ENCODE peak calls at places on chromosomes 2 and 18, in six cellular contexts. D is BE2C; Q is tibial artery; T is AG09319; A is neural progenitor cell; S is CD4-positive, alpha-beta T cell. R is an unnamed sample.

GRCh38 chr18:10131036-10131774 is 217.4 kb downstream of the VAPA start:
- DNase-seq in S (no peak), A (peak), Q (no peak), D (no peak), T (no peak), R (no peak)

GRCh38 chr2:159199751-159200465 is 86.6 kb downstream of the WDSUB1 start:
- DNase-seq in Q (no peak), S (no peak), A (no peak), T (no peak), D (no peak), R (no peak)

GRCh38 chr18:58409802-58410445 is 219.0 kb downstream of the ALPK2 start:
- DNase-seq in T (no peak), Q (peak), D (no peak), A (no peak), S (no peak), R (no peak)

GRCh38 chr2:37417321-37417720 is 72.9 kb downstream of the QPCT start:
- DNase-seq in S (no peak), D (no peak), T (no peak), A (no peak), Q (no peak), R (no peak)

GRCh38 chr2:186135697-186136096 is 350.4 kb upstream of the ZC3H15 start:
- DNase-seq in A (no peak), T (no peak), S (no peak), D (no peak), Q (no peak), R (no peak)

GRCh38 chr18:79779021-79779699 is 18.6 kb upstream of the KCNG2 start:
- DNase-seq in T (no peak), D (no peak), Q (peak), S (no peak), A (no peak), R (no peak)

GRCh38 chr2:123913266-123913810 is 111.7 kb upstream of the CNTNAP5 start:
- DNase-seq in Q (no peak), D (no peak), S (no peak), T (no peak), A (no peak), R (no peak)

GRCh38 chr18:27599202-27599829 is 414.2 kb upstream of the CHST9 start:
- DNase-seq in Q (no peak), S (no peak), A (peak), D (peak), T (no peak), R (peak)

GRCh38 chr2:207792244-207792785 is 22.6 kb upstream of the FZD5 start:
- DNase-seq in S (no peak), A (no peak), D (no peak), Q (no peak), T (no peak), R (no peak)

GRCh38 chr2:40511661-40512213 is 59.8 kb upstream of the SLC8A1 start:
- DNase-seq in D (no peak), Q (no peak), T (peak), S (no peak), A (no peak), R (no peak)

GRCh38 chr2:118167026-118167425 is 78.8 kb downstream of the INSIG2 start:
- DNase-seq in A (no peak), Q (no peak), S (no peak), D (no peak), T (no peak), R (no peak)

GRCh38 chr2:222774941-222775340 is 85.9 kb upstream of the ACSL3 start:
- DNase-seq in D (peak), A (no peak), Q (no peak), T (no peak), S (no peak), R (no peak)

GRCh38 chr2:176165598-176166055 is 8.5 kb downstream of the HOXD3 start:
- DNase-seq in D (no peak), A (no peak), S (no peak), Q (no peak), T (no peak), R (no peak)

GRCh38 chr2:239055756-239056493 is 208.0 kb downstream of the TWIST2 start:
- DNase-seq in D (no peak), Q (no peak), A (no peak), T (no peak), S (no peak), R (no peak)

GRCh38 chr2:43273477-43273876 is 47.1 kb upstream of the ZFP36L2 start:
- DNase-seq in D (peak), A (no peak), T (no peak), S (no peak), Q (peak), R (no peak)

GRCh38 chr2:189698020-189698887 is 23.8 kb downstream of the ANKAR start:
- DNase-seq in S (no peak), Q (no peak), A (peak), D (peak), T (peak), R (no peak)

GRCh38 chr18:9283789-9284188 is 50.8 kb upstream of the TWSG1 start:
- DNase-seq in D (no peak), A (no peak), T (no peak), S (no peak), Q (no peak), R (no peak)

GRCh38 chr2:20963867-20964266 is 80.0 kb downstream of the APOB start:
- DNase-seq in D (no peak), Q (no peak), S (no peak), T (no peak), A (no peak), R (no peak)

GRCh38 chr2:73640537-73640936 is 1.7 kb downstream of the NAT8 start:
- DNase-seq in A (no peak), T (no peak), S (no peak), Q (no peak), D (no peak), R (no peak)

GRCh38 chr2:3204031-3204430 is 173.6 kb downstream of the EIPR1 start:
- DNase-seq in Q (no peak), S (no peak), A (no peak), D (no peak), T (no peak), R (no peak)

GRCh38 chr2:200950378-200950777 is 13.1 kb downstream of the ORC2 start:
- DNase-seq in S (no peak), T (no peak), A (no peak), Q (no peak), D (no peak), R (no peak)

GRCh38 chr2:133642831-133643230 is 74.6 kb upstream of the NCKAP5 start:
- DNase-seq in T (no peak), D (no peak), S (no peak), Q (no peak), A (no peak), R (no peak)

GRCh38 chr18:27685807-27686412 is 491.0 kb downstream of the CDH2 start:
- DNase-seq in T (peak), S (no peak), Q (no peak), A (peak), D (peak), R (no peak)

GRCh38 chr2:183867206-183867605 is 731.1 kb upstream of the ZNF804A start:
- DNase-seq in S (no peak), T (no peak), A (no peak), Q (no peak), D (no peak), R (no peak)

GRCh38 chr2:25587361-25587760 is 86.0 kb downstream of the DTNB start:
- DNase-seq in D (no peak), Q (no peak), A (no peak), S (no peak), T (no peak), R (no peak)

DNA sequence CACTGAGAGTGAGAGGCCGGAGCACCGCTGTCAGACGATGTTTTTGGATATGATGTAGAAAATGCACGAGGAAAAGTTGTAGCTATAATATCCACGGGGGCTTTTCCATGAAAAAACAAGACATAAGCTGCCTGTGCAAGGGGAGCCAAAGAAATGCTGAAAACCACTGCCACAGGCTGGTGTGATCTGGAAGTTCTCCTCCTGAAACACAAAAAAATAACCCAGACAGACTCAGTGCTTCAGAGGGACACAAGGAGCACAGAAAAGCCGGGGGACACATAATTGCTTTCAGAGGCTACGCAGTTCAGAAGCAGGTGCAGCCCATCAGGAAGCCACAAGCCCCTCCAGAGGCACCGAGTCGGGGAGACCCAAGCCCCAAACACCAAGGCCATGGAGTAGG is 98.2 kb downstream of the ZNF516 start:
- DNase-seq in T (no peak), Q (no peak), D (no peak), S (no peak), A (no peak), R (no peak)
- TF ChIP-seq CTCF in T (no peak), Q (no peak), D (no peak), S (no peak), A (no peak), R (no peak)

DNA sequence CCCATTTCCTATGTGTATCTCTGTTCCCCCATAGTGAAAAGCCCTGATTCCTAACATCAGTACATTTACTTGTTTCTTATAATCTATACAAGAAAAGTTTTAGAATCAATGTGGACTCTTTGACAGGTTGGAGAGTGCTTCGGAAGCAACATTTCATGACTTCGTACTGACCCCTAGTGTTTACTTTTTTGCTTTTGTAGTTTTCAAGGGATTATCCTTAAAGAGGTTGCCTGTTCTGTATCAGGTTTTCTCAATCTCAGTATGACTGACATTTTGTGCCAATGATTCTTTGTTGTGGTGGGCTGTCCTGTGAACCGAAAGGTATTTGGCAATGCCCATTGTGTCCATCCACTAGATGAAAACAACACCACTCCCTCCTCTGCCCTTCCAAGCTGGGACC is 43.3 kb upstream of the SERPINB2 start:
- DNase-seq in T (peak), S (no peak), A (peak), D (no peak), Q (no peak), R (no peak)
- TF ChIP-seq CTCF in T (peak), S (no peak), A (peak), D (peak), Q (no peak), R (peak)

GRCh38 chr2:14288016-14288415 is 344.5 kb upstream of the LRATD1 start:
- DNase-seq in D (no peak), Q (no peak), A (no peak), S (no peak), T (no peak), R (no peak)
- TF ChIP-seq CTCF in D (no peak), Q (no peak), A (no peak), S (no peak), T (no peak), R (no peak)

GRCh38 chr18:34806527-34806926 is 96.4 kb downstream of the DTNA start:
- DNase-seq in Q (no peak), T (no peak), A (no peak), D (no peak), S (no peak), R (no peak)

GRCh38 chr18:34807106-34807796 is 97.2 kb downstream of the DTNA start:
- DNase-seq in S (no peak), D (no peak), Q (no peak), T (no peak), A (peak), R (no peak)

GRCh38 chr18:34808389-34808788 is 98.3 kb downstream of the DTNA start:
- DNase-seq in D (no peak), T (no peak), S (no peak), Q (no peak), A (no peak), R (no peak)

GRCh38 chr18:34805117-34805882 is 95.2 kb downstream of the DTNA start:
- DNase-seq in S (no peak), Q (no peak), A (no peak), D (no peak), T (no peak), R (no peak)

GRCh38 chr18:34809697-34810096 is 99.6 kb downstream of the DTNA start:
- DNase-seq in S (no peak), T (peak), D (peak), Q (peak), A (peak), R (no peak)
- TF ChIP-seq CTCF in S (no peak), T (peak), D (peak), Q (no peak), A (peak), R (no peak)

DNA sequence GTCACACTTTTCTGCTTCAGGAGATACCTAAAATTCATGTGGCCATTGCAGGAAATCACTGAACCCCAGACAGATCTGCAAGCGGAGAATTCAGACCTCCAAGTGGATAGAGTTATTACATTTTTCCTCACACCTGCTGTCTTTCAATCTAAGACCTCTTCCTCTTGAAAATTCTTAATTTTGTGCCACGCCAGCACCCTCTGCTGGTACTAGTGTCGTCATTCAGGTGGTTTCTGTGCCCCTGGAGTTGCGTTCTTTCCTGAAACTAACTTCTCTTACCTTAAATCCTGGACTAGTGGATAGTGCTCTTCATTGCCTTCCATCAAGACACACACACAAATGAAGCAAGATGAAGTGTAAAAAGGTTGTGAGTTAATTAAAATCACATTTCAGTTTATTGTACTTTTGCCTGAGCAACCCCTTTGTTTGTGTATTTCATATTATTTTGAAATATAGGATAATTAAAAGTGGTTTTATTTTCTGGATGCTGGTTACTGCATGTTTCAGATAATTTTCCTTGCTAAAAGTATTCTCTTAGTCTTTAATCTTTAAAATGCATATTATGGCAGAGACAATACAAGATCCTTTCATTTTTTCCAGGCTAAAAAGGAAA is 1.6 kb upstream of the DNER start:
- DNase-seq in Q (no peak), T (no peak), S (no peak), A (peak), D (peak), R (no peak)
- TF ChIP-seq CTCF in Q (no peak), T (peak), S (peak), A (peak), D (peak), R (peak)